ENCODE peak calls at places on chromosomes 16 and 17, in nine cellular contexts. A, I, F, Y, G, M, Z, X and C are unnamed samples. For H3K4me1 and H3K36me3, the result is how much of the 10 kb centered on the place peaks cover.

GRCh38 chr17:57751971-57752905 is 7.1 kb upstream of the CCDC182 start:
- DNase-seq in F (peak), G (no peak), I (no peak), Z (no peak), M (no peak), X (no peak), A (no peak), Y (no peak), C (no peak)

GRCh38 chr17:64171041-64171440 is 41.1 kb upstream of the ERN1 start:
- DNase-seq in M (no peak), F (no peak), I (no peak), Z (no peak), Y (peak), G (no peak), X (no peak), A (no peak), C (no peak)

GRCh38 chr16:4913774-4914525 is 23.0 kb downstream of the PPL start:
- DNase-seq in F (no peak), Y (no peak), I (no peak), Z (no peak), X (no peak), M (no peak), A (no peak), G (no peak), C (no peak)

GRCh38 chr16:70474320-70475053 is 20.1 kb downstream of the FCSK start:
- DNase-seq in Y (no peak), I (no peak), F (peak), Z (no peak), X (no peak), M (no peak), G (no peak), A (no peak), C (no peak)

GRCh38 chr16:76899767-76900166 is 291.2 kb upstream of the MON1B start:
- DNase-seq in A (no peak), M (no peak), I (no peak), G (no peak), F (no peak), Y (no peak), X (no peak), Z (no peak), C (no peak)

GRCh38 chr17:33778505-33779398 is 476.3 kb upstream of the CCL2 start:
- DNase-seq in Y (peak), A (peak), I (peak), F (peak), X (peak), Z (peak), G (no peak), M (peak), C (no peak)

GRCh38 chr16:48444574-48444973 is 59.4 kb upstream of the SIAH1 start:
- DNase-seq in F (no peak), Y (peak), I (no peak), Z (no peak), M (no peak), G (no peak), A (no peak), X (no peak), C (no peak)

GRCh38 chr17:31289790-31290189 is 7.2 kb downstream of the OMG start:
- DNase-seq in A (no peak), Y (no peak), G (no peak), M (no peak), X (no peak), I (no peak), F (no peak), Z (no peak), C (no peak)

GRCh38 chr17:8873801-8874715 is 6.6 kb upstream of the PIK3R6 start:
- DNase-seq in I (no peak), Z (no peak), F (no peak), G (no peak), M (no peak), A (no peak), Y (no peak), X (no peak), C (no peak)

GRCh38 chr17:732788-733720 is 658 bp downstream of the TLCD3A start:
- DNase-seq in Z (peak), Y (peak), F (peak), M (peak), I (peak), G (no peak), A (peak), X (no peak), C (peak)

GRCh38 chr16:84548971-84549844 is 44.7 kb upstream of the MEAK7 start:
- DNase-seq in M (no peak), X (no peak), F (peak), A (no peak), G (no peak), Z (no peak), I (no peak), Y (peak), C (peak)

GRCh38 chr17:70525976-70526375 is 356.6 kb downstream of the KCNJ2 start:
- DNase-seq in G (no peak), A (no peak), M (no peak), I (no peak), Y (no peak), Z (no peak), F (no peak), X (no peak), C (no peak)

GRCh38 chr16:29824589-29825144 is 4.4 kb downstream of the MVP start:
- DNase-seq in M (no peak), Y (peak), G (no peak), Z (no peak), I (no peak), A (no peak), X (no peak), F (no peak), C (no peak)

GRCh38 chr17:72502111-72502939 is 381.5 kb downstream of the SOX9 start:
- DNase-seq in Y (peak), M (no peak), X (peak), Z (peak), A (peak), F (no peak), G (no peak), I (no peak), C (peak)

GRCh38 chr16:67651847-67652246 is 6.9 kb downstream of the CARMIL2 start:
- DNase-seq in Y (no peak), I (no peak), X (no peak), A (no peak), G (no peak), Z (no peak), F (peak), M (no peak), C (no peak)

GRCh38 chr16:11586856-11587642 is at the start of gene LITAF:
- DNase-seq in M (peak), G (no peak), I (peak), F (peak), X (peak), Z (peak), Y (peak), A (peak), C (peak)

GRCh38 chr16:66898207-66898606 is 17.9 kb downstream of the PDP2 start:
- DNase-seq in G (no peak), A (no peak), X (no peak), I (no peak), F (no peak), M (no peak), Z (no peak), Y (no peak), C (no peak)

GRCh38 chr17:50931003-50931878 is 65.1 kb upstream of the TOB1 start:
- DNase-seq in I (peak), X (peak), Z (peak), F (peak), M (peak), A (peak), G (no peak), Y (peak), C (peak)

GRCh38 chr17:6488008-6488539 is 43.8 kb downstream of the PIMREG start:
- DNase-seq in Y (no peak), I (no peak), X (no peak), M (no peak), G (no peak), F (no peak), A (no peak), Z (no peak), C (no peak)

GRCh38 chr17:37490022-37490587 is 414 bp downstream of the DUSP14 start:
- DNase-seq in F (peak), Z (peak), G (peak), Y (peak), M (peak), A (peak), X (peak), I (peak), C (peak)

GRCh38 chr16:65905326-65905725 is 461.2 kb upstream of the CDH5 start:
- DNase-seq in I (no peak), Z (no peak), X (no peak), Y (no peak), M (no peak), F (no peak), A (no peak), G (peak), C (no peak)

GRCh38 chr17:78884148-78884870 is 18.7 kb downstream of the CEP295NL start:
- DNase-seq in Z (no peak), F (no peak), I (peak), A (peak), G (no peak), X (no peak), M (no peak), Y (peak), C (no peak)

GRCh38 chr16:11955713-11956123 is 9.3 kb upstream of the TNFRSF17 start:
- DNase-seq in Y (peak), X (no peak), M (peak), G (no peak), F (no peak), A (no peak), Z (peak), I (no peak), C (no peak)

GRCh38 chr17:35088647-35088910 is 25.1 kb upstream of the RFFL start:
- DNase-seq in M (peak), A (no peak), F (no peak), Y (no peak), I (peak), X (peak), Z (no peak), G (no peak), C (peak)

GRCh38 chr17:17789828-17790672 is 46.7 kb downstream of the SREBF1 start:
- DNase-seq in M (peak), A (no peak), G (no peak), X (no peak), Z (no peak), F (peak), I (no peak), Y (no peak), C (no peak)
- H3K4me1 ChIP-seq in M (half or more), A (under half), G (half or more), X (under half), Z (under half), F (half or more), I (under half), Y (under half), C (under half)

DNA sequence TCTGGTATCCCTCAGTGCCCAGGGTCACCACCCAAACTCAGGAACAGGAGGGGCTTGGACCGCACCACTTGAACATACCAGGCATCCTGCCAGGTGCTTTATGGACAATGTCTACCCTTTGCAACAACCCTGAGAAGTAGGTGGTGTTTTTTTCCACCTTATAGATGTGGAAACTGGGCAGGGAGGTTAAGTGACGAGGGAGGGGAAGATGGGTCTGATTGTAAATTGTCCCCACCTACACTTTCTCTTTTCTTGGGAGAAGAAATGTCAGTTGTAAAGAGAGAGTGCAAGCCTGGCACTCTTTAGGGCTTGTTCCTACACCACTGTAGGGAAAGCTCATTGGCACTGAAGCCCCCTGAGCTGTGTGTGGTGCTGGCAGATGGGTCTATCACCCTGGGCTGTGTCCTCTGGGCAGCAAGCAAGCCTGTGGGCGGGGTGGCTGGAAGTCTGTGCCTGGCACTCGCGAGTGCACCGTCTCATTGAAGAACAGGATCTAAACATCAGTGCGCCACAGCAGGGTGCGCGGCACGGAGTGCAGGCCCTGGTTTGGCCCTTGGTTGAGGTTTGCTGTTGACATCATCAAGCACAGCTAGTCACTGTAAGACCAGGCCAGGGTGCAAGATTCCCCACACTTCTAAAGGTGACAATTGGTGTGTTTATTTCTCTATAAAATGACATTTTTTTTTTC is 15.1 kb downstream of the NOD2 start:
- DNase-seq in A (no peak), F (no peak), G (no peak), I (no peak), Y (no peak), M (no peak), X (no peak), Z (no peak), C (peak)
- H3K36me3 ChIP-seq in A (under half), F (under half), G (under half), I (under half), Y (under half), M (under half), X (under half), Z (under half), C (under half)

GRCh38 chr16:89489731-89490385 is 503 bp downstream of the ANKRD11 start:
- DNase-seq in X (no peak), Y (no peak), G (no peak), A (no peak), M (no peak), I (no peak), Z (no peak), F (peak), C (peak)

GRCh38 chr16:89491238-89491869 is 993 bp upstream of the ANKRD11 start:
- DNase-seq in Y (peak), Z (no peak), I (no peak), M (no peak), X (no peak), F (peak), G (no peak), A (peak), C (no peak)

GRCh38 chr16:89491974-89492687 is 1.8 kb upstream of the ANKRD11 start:
- DNase-seq in Y (no peak), G (no peak), Z (no peak), F (peak), I (no peak), X (no peak), M (no peak), A (no peak), C (no peak)

GRCh38 chr16:89490386-89491237 is at the start of gene ANKRD11:
- DNase-seq in Y (peak), A (peak), X (peak), F (peak), I (peak), M (peak), G (peak), Z (peak), C (peak)

DNA sequence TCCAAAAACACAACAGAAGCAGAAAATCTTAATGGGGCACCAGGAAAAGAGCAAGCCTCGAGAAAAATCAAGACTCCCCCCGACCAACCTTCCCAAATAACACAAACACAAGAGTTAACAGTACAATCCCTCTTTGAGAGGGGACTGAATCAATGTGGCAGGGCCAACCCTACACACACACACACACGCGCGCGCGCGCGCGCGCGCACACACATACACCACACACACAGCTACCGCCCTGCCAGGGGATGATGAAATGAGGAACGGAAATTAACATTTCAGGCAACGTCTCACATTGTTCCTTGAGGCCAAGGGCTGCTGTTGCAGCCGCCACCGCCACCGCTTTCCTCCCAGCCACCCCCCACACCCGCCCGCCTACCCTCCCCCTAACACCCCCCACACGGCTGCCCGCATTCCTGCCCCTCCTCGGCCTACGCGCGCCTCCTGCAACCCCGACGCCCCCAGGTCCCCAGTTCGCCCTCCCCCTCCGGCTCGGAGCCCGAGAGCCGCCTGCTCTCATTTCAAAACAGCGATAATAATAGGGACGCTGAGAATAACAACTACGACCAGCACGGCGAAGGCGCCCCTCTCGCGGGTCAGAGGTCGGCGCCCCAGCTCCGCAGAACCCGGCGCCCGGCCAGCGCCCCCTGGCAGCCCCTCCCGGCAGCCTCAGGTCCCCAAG is 1.2 kb downstream of the ANKRD11 start:
- DNase-seq in Y (peak), Z (peak), G (peak), F (peak), M (peak), A (peak), X (peak), I (peak), C (peak)
- TF ChIP-seq CTCF in Y (no peak), Z (no peak), G (peak), F (peak), M (no peak), A (peak), X (peak), I (peak), C (peak)

DNA sequence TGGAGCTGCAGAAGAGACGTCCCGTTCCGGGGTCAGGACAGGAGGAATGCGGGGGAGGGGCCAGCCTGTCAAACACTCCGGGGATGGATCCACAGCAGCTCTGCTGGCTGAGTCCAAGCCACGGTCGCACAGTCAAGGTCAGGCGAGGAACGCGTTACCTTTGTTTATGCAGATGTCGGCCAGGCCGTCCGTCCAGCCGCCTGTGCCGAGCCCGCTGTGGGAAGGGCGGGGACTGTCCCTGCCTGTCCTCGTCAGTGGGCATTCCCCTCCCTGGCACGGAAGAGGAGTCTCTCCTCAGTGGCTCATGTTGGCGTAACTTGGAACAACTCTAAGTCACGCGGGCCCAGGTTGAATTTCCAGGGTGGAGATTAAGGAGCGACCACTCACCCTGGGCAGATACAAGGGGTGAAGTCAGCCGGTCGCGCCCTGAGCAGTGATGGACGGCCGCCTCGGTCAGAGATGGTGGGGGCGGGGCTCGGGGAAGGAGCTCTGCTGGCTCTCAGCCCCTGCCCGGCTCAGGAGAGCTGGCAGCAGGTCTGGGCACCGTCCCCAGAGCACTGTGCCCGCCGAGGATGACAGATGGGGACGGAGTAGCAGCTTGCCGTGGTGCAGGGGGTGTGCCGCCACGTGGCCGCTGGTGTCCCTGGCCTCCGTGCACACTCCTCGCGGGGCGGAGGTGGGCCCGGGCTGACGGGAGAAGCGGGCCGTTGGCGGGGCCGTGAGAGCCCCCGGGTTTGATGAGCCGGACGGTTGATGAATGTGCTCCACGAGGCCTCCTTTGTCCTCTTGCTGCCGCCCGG is 7.3 kb downstream of the CACNA1H start:
- DNase-seq in M (no peak), F (peak), X (no peak), G (no peak), Y (no peak), Z (peak), A (no peak), I (no peak), C (no peak)
- H3K4me1 ChIP-seq in M (under half), F (under half), X (under half), G (half or more), Y (under half), Z (under half), A (under half), I (under half), C (under half)